ENCODE peak calls at places on chromosomes 13 and 19, in five cellular contexts. G is GM12892, Y is GM12878, C is K562, T is H1. J is an unnamed sample.
A peak's percentile ranks its signal among the peaks of the same experiment; 100 is the strongest.

GRCh38 chr19:18856385-18857126 is 24.8 kb downstream of the UPF1 start:
- DNase-seq in G (no peak), C (no peak), Y (no peak), T (no peak), J (no peak)

GRCh38 chr19:58356236-58356970 is 3.1 kb upstream of the A1BG start:
- DNase-seq in C (no peak), G (no peak), Y (no peak), T (no peak), J (no peak)

GRCh38 chr13:40993119-40993518 is 26.0 kb downstream of the ELF1 start:
- DNase-seq in G (no peak), Y (no peak), C (no peak), T (no peak), J (no peak)

GRCh38 chr19:31160346-31160926 is 188.8 kb downstream of the TSHZ3 start:
- DNase-seq in G (no peak), C (no peak), Y (no peak), T (no peak), J (no peak)

GRCh38 chr13:82962422-82962821 is 919.9 kb downstream of the SLITRK1 start:
- DNase-seq in G (no peak), C (no peak), T (no peak), Y (no peak), J (no peak)

GRCh38 chr13:73580868-73581267 is 522.1 kb downstream of the KLF5 start:
- DNase-seq in C (no peak), G (no peak), T (no peak), Y (no peak), J (no peak)

GRCh38 chr13:28659611-28659970 is 661 bp downstream of the POMP start:
- DNase-seq in C (no peak), G (no peak), Y (no peak), T (no peak), J (no peak)

GRCh38 chr13:31073859-31074718 is 87.6 kb downstream of the HSPH1 start:
- DNase-seq in T (no peak), C (no peak), Y (peak; percentile 89), G (peak; percentile 50), J (peak; percentile 49)

GRCh38 chr19:43895727-43896126 is 39.4 kb downstream of the ZNF45 start:
- DNase-seq in G (no peak), T (no peak), Y (no peak), C (no peak), J (no peak)

GRCh38 chr13:84607614-84608013 is 725.3 kb upstream of the SLITRK1 start:
- DNase-seq in Y (no peak), T (no peak), G (no peak), C (no peak), J (no peak)

GRCh38 chr13:41302743-41303142 is 8.3 kb upstream of the NAA16 start:
- DNase-seq in G (no peak), Y (no peak), T (no peak), C (no peak), J (no peak)

GRCh38 chr19:49362926-49363264 is 679 bp upstream of the TEAD2 start:
- DNase-seq in T (no peak), C (no peak), G (no peak), Y (no peak), J (no peak)

GRCh38 chr19:13212759-13213330 is 62.6 kb downstream of the IER2 start:
- DNase-seq in Y (peak; percentile 20), T (no peak), C (peak; percentile 87), G (no peak), J (no peak)

GRCh38 chr13:67228909-67229308 is 1.2 kb downstream of the PCDH9 start:
- DNase-seq in G (no peak), T (no peak), C (no peak), Y (no peak), J (no peak)

GRCh38 chr19:43781630-43782310 is 997 bp upstream of the KCNN4 start:
- DNase-seq in Y (no peak), T (no peak), C (no peak), G (no peak), J (no peak)

GRCh38 chr13:45781553-45782326 is 69.8 kb downstream of the SIAH3 start:
- DNase-seq in T (no peak), Y (no peak), G (no peak), C (no peak), J (no peak)

GRCh38 chr19:51090471-51090870 is 7.8 kb upstream of the KLK14 start:
- DNase-seq in Y (no peak), G (no peak), T (no peak), C (no peak), J (no peak)

GRCh38 chr13:40790232-40790631 is 821 bp downstream of the SLC25A15 start:
- DNase-seq in Y (no peak), G (no peak), C (no peak), T (no peak), J (no peak)

GRCh38 chr19:17555480-17555928 is at the start of gene COLGALT1:
- DNase-seq in C (peak; percentile 97), Y (peak; percentile 77), G (peak; percentile 94), T (peak; percentile 80), J (peak; percentile 96)

GRCh38 chr19:17557461-17557860 is 2.0 kb downstream of the COLGALT1 start:
- DNase-seq in C (no peak), G (no peak), Y (no peak), T (no peak), J (no peak)

GRCh38 chr19:17556995-17557394 is 1.5 kb downstream of the COLGALT1 start:
- DNase-seq in T (no peak), G (no peak), C (no peak), Y (no peak), J (no peak)

GRCh38 chr19:17554968-17555479 is 425 bp upstream of the COLGALT1 start:
- DNase-seq in Y (no peak), T (no peak), C (no peak), G (no peak), J (no peak)

GRCh38 chr19:17555929-17556813 is 722 bp downstream of the COLGALT1 start:
- DNase-seq in Y (no peak), T (no peak), C (peak; percentile 63), G (no peak), J (no peak)
- TF ChIP-seq POLR2AphosphoS5 in Y (no peak), T (no peak), C (no peak), G (no peak), J (no peak)

DNA sequence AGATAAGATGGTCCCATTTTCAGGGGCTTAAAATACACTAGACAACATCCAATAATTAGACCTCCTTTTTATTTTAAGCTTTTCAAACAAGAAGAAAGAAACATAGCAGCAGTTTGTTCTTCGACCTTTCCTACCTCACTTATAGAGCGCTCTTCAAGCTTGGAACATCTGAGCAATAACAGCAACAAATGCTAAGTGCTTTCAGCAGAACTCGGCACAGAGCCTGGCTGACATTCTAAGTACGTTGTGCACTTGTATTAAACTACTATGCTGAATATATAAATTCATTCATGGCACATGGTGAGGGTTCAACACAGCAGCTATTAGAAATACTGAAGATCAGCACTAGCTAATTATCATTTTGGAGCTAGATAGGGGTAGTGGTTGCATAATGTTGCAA is 256.1 kb upstream of the MAB21L1 start:
- DNase-seq in T (no peak), C (no peak), Y (no peak), G (no peak), J (no peak)
- TF ChIP-seq TAF1 in T (no peak), C (no peak), Y (no peak), G (no peak), J (no peak)

GRCh38 chr13:50082426-50083283 is 67.4 kb downstream of the KCNRG start:
- DNase-seq in Y (peak; percentile 62), G (peak; percentile 38), C (peak; percentile 39), T (no peak), J (peak; percentile 30)
- TF ChIP-seq POLR2AphosphoS5 in Y (no peak), G (no peak), C (peak; percentile 56), T (no peak), J (no peak)

GRCh38 chr13:111270765-111271164 is 49.7 kb upstream of the TEX29 start:
- DNase-seq in C (no peak), T (no peak), G (no peak), Y (no peak), J (no peak)
- TF ChIP-seq TAF1 in C (no peak), T (no peak), G (no peak), Y (no peak), J (no peak)

DNA sequence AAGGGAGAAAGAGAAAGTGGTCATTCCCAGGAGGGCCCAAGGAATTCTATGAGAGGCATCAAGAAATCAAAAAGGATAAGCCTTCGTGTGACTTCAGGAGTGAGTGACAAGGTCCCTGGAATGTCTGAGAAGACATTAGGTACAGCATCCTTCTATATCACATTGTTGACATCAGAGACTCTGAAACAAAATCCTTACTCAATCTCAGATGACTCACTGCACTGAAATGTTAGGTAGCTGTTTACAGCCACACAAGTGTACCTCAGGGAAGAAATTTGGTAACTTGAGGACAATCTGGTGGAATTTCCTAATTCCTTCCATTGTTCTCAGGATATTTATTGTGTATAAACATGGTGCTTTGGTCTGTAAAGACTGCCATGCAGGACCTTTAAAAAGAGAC is 7.9 kb upstream of the LGALS14 start:
- DNase-seq in T (no peak), C (no peak), Y (no peak), G (no peak), J (no peak)
- TF ChIP-seq POLR2AphosphoS5 in T (no peak), C (no peak), Y (no peak), G (no peak), J (no peak)

DNA sequence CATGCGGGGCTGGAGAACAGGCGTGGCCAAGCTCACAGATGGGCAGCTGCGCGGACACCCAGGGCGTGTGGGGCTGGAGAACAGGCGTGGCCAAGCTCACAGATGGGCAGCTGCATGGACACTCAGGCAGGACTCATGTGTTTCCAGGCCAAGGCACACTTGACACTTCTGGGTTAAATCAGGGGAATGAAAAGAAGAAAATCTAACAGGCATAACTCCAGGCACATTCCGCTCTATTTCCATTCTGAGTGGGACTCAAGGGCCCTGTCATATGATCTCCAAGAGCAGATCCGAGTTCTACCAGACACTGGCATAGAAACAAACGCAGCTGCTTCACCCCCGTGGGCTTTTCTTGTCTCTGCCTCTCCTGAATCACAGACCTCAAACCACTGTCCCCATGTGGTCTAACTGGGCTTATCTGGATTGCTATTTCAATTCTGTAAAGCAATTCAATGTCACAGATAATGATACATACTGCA is 17.4 kb upstream of the C13orf46 start:
- DNase-seq in C (no peak), G (no peak), Y (no peak), T (no peak), J (no peak)
- TF ChIP-seq TAF1 in C (no peak), G (no peak), Y (no peak), T (no peak), J (no peak)

GRCh38 chr13:19305434-19305833 is 123.8 kb upstream of the TUBA3C start:
- DNase-seq in C (no peak), G (no peak), Y (no peak), T (no peak), J (no peak)
- TF ChIP-seq POLR2AphosphoS5 in C (no peak), G (no peak), Y (no peak), T (no peak), J (no peak)

DNA sequence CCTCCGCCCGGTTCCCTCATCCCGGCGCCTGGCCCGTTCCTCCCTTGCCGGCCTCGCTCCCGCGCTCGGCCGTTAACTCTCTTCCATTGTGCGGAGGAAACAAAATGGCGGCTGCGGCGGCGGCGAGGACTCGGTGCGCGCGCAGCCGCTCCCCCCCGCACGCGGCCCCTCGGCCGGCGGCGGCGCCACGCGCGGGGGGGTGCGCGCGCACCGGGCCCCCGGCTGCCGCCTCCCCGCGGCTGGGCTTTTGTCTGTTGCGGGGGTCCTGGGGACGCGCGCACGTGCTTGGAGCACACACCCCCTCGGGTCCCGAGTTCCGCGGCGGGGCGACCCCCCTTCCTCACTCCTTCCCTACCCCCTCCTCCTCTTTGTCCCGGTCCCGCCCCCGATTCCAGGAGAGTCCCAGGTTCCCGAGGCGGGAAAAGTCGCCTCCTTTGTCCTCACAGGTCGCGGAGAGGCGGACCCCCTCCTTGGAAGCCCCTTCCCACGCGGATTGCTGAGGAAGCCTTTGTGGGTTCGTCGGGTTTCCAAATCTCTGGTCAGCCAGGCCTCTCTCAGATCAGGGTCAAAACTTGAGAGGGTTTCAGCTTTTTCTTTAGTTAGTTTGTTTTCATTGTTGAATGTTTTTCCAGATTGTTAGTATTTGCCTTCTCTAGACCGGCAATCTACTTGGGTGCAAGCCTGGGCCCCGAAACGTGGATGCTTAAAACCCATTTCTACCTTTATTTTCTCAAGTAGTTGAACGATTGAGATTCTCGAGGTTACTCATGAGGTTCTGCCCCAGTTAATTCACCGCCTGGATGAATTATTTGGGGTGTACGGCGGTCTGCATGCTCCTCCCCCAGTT is 687 bp downstream of the ILF3 start:
- DNase-seq in Y (no peak), G (peak; percentile 85), T (peak; percentile 72), C (peak; percentile 96), J (peak; percentile 75)
- TF ChIP-seq TAF1 in Y (peak; percentile 77), G (no peak), T (peak; percentile 88), C (no peak), J (peak; percentile 13)

J was measured in GM12891.